ENCODE peak calls at places on chromosomes 7 and 10, in six cellular contexts. V is HCT116, Y is GM23338, S is Karpas-422, C is PC-3, R is PC-9. N is an unnamed sample.
A peak's percentile ranks its signal among the peaks of the same experiment; 100 is the strongest.

GRCh38 chr7:2525161-2525930 is 5.8 kb downstream of the LFNG start:
- DNase-seq in V (no peak), R (no peak), S (no peak), Y (no peak), C (no peak), N (no peak)

GRCh38 chr7:151236406-151236805 is 4.1 kb downstream of the CHPF2 start:
- DNase-seq in R (no peak), S (no peak), V (no peak), C (no peak), Y (no peak), N (no peak)

GRCh38 chr7:40793132-40793531 is 658.3 kb downstream of the SUGCT start:
- DNase-seq in R (no peak), Y (no peak), V (no peak), S (no peak), C (peak; percentile 71), N (no peak)

GRCh38 chr10:3935141-3935540 is 150.1 kb upstream of the KLF6 start:
- DNase-seq in Y (no peak), R (no peak), C (no peak), V (no peak), S (no peak), N (no peak)

GRCh38 chr7:132434041-132434440 is 142.2 kb downstream of the PLXNA4 start:
- DNase-seq in Y (no peak), V (no peak), S (no peak), R (no peak), C (no peak), N (no peak)

GRCh38 chr10:31359979-31360378 is 41.0 kb downstream of the ZEB1 start:
- DNase-seq in R (no peak), V (no peak), S (no peak), Y (no peak), C (peak; percentile 45), N (no peak)

GRCh38 chr7:18693826-18694225 is 198.3 kb downstream of the HDAC9 start:
- DNase-seq in R (no peak), V (no peak), Y (no peak), S (no peak), C (no peak), N (no peak)

GRCh38 chr10:78288716-78289115 is 255.1 kb downstream of the RPS24 start:
- DNase-seq in S (no peak), V (no peak), Y (no peak), R (no peak), C (no peak), N (no peak)

GRCh38 chr7:11847336-11847735 is 15.3 kb upstream of the THSD7A start:
- DNase-seq in Y (no peak), S (no peak), R (no peak), V (no peak), C (no peak), N (no peak)

GRCh38 chr10:132462463-132463332 is 65.7 kb downstream of the PWWP2B start:
- DNase-seq in C (no peak), Y (no peak), V (no peak), S (no peak), R (no peak), N (no peak)

GRCh38 chr7:148921806-148922205 is 37.7 kb upstream of the EZH2 start:
- DNase-seq in S (no peak), R (no peak), C (no peak), V (no peak), Y (no peak), N (no peak)

GRCh38 chr10:3720228-3721019 is 64.6 kb downstream of the KLF6 start:
- DNase-seq in C (no peak), Y (no peak), R (peak; percentile 71), V (no peak), S (no peak), N (no peak)

GRCh38 chr7:47714669-47715607 is 133.0 kb upstream of the TNS3 start:
- DNase-seq in R (no peak), C (no peak), Y (no peak), S (peak; percentile 85), V (no peak), N (peak; percentile 81)
- H3K9me2 ChIP-seq in R (no peaks in the 10 kb centered on the region), C (no peaks in the 10 kb centered on the region), Y (no peaks in the 10 kb centered on the region), S (no peaks in the 10 kb centered on the region), V (no peaks in the 10 kb centered on the region), N (no peaks in the 10 kb centered on the region)

DNA sequence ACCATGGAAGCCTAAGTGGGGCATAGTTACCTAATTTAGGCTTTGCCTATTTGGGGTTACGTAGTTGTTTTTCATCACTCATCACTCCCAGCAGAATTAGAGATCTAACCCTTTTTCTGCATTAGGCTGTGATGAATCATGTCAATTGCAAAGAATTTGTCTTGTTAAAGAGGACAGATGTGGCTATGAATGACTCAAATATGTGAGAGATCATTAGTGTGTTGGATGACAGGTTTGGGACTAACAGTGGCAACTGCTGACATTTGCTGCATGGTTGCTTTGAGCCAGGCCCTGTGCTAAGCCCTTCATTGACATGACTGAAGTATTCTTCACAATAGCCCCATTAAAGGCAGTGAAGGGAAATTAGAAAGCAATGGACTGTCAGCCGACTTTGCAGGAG is 83.4 kb upstream of the BMPER start:
- DNase-seq in V (no peak), R (no peak), C (no peak), S (no peak), Y (no peak), N (no peak)
- H3K9me2 ChIP-seq in V (no peaks in the 10 kb centered on the region), R (no peaks in the 10 kb centered on the region), C (no peaks in the 10 kb centered on the region), S (peaks cover 3% of the 10 kb centered on the region), Y (peaks cover 11% of the 10 kb centered on the region), N (no peaks in the 10 kb centered on the region)

DNA sequence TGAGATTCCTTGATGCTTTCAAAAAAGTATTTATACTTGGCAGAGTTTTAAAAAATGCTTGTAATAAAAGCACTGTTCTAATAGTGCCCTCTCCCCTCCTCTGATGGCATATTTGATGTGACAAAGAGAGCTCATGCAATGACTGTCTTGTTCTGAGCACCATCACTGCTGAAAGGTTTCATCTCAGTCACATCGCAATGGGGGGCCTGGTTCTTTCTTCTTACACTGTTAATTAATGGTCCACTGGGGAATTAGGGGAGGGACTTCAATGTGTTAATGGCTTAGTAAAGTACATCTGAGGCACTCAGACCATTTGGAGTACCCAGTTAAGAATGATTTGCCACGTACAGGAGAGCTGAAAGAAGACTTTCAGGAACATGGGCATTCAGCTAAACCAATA is 118.5 kb downstream of the SNX10 start:
- DNase-seq in V (no peak), C (no peak), R (no peak), S (no peak), Y (no peak), N (no peak)
- H3K9me2 ChIP-seq in V (no peaks in the 10 kb centered on the region), C (no peaks in the 10 kb centered on the region), R (no peaks in the 10 kb centered on the region), S (no peaks in the 10 kb centered on the region), Y (peaks cover 5% of the 10 kb centered on the region), N (no peaks in the 10 kb centered on the region)

DNA sequence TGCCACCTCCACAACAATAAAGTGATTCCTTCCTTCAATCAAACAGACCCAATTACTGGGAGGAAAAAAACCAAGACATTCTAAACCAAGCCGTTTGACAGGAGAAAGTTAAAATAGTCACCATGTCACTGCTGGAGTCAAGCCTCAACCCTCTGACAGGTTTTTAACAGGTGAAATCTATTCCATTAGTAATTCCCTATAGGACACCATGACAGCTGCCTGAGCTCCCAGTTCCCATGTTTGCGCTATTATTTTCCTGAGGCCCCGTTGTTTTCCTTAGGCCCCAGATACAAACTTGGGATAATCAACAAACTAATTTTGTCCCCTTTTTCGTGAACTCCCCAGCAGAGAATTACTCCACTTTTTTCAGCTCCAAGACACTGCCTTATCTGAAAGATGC is 113.9 kb downstream of the ARL5B start:
- DNase-seq in V (no peak), Y (no peak), S (no peak), R (no peak), C (no peak), N (no peak)
- H3K9me2 ChIP-seq in V (no peaks in the 10 kb centered on the region), Y (no peaks in the 10 kb centered on the region), S (no peaks in the 10 kb centered on the region), R (no peaks in the 10 kb centered on the region), C (no peaks in the 10 kb centered on the region), N (no peaks in the 10 kb centered on the region)

DNA sequence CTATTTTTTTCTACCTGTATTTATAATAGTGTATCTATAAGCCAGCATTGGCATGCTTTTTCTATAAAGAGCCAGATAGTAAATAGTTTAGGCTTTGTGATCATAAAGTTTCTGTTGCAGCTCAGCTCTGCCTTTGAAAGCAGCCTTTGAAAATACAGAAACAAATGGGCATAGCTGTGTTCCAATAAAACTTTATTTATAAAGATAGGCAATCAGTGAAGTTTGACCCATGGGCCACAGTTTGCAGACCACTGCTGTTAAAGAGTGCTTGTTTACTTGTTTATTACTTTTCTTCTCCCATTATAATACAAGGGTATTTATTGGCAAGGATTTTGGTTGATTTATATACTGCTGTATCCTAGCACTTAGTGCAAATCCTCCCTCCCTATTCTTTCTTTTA is 72.5 kb downstream of the SRI start:
- DNase-seq in S (no peak), V (no peak), Y (no peak), R (no peak), C (no peak), N (no peak)
- H3K9me2 ChIP-seq in S (no peaks in the 10 kb centered on the region), V (no peaks in the 10 kb centered on the region), Y (no peaks in the 10 kb centered on the region), R (no peaks in the 10 kb centered on the region), C (no peaks in the 10 kb centered on the region), N (no peaks in the 10 kb centered on the region)

GRCh38 chr10:112335104-112335840 is 38.6 kb upstream of the ACSL5 start:
- DNase-seq in S (peak; percentile 52), C (no peak), R (no peak), Y (no peak), V (no peak), N (no peak)

GRCh38 chr10:112332022-112332421 is 41.9 kb upstream of the ACSL5 start:
- DNase-seq in Y (no peak), S (no peak), R (no peak), C (no peak), V (peak; percentile 61), N (no peak)

GRCh38 chr10:112332509-112333228 is 41.2 kb upstream of the ACSL5 start:
- DNase-seq in V (peak; percentile 94), R (no peak), C (no peak), S (no peak), Y (no peak), N (no peak)

GRCh38 chr10:112335866-112336265 is 38.0 kb upstream of the ACSL5 start:
- DNase-seq in S (no peak), C (no peak), V (no peak), Y (no peak), R (no peak), N (no peak)

DNA sequence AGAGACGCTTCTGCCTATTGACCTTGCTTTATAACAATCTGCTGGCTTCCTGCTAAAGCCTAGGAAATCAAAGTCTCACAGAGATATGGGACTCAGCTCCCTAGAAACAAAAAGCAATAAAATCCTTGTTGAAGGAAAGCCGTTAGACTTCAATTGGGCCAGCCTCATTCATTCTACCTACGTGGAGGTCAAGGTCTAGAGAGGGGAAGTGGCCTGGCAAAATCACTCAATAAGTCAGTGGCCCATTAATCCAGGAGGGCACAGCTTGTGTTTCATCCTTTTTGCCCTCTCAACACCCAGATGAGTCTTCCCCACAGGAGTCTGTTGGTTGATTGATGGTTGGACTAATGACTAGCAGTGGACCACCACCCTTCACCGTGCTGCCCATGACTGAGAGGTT is 40.5 kb upstream of the ACSL5 start:
- DNase-seq in C (no peak), Y (no peak), V (no peak), S (no peak), R (no peak), N (no peak)
- H3K9me2 ChIP-seq in C (no peaks in the 10 kb centered on the region), Y (no peaks in the 10 kb centered on the region), V (no peaks in the 10 kb centered on the region), S (no peaks in the 10 kb centered on the region), R (no peaks in the 10 kb centered on the region), N (no peaks in the 10 kb centered on the region)

GRCh38 chr7:5377279-5377678 is 46.4 kb downstream of the TNRC18 start:
- DNase-seq in V (no peak), S (no peak), R (no peak), Y (no peak), C (no peak), N (no peak)
- H3K9me2 ChIP-seq in V (no peaks in the 10 kb centered on the region), S (no peaks in the 10 kb centered on the region), R (no peaks in the 10 kb centered on the region), Y (no peaks in the 10 kb centered on the region), C (no peaks in the 10 kb centered on the region), N (no peaks in the 10 kb centered on the region)

GRCh38 chr7:28102778-28103177 is 77.8 kb downstream of the JAZF1 start:
- DNase-seq in Y (no peak), V (peak; percentile 24), S (no peak), R (no peak), C (peak; percentile 25), N (no peak)
- H3K9me2 ChIP-seq in Y (peaks cover 3% of the 10 kb centered on the region), V (no peaks in the 10 kb centered on the region), S (no peaks in the 10 kb centered on the region), R (no peaks in the 10 kb centered on the region), C (no peaks in the 10 kb centered on the region), N (no peaks in the 10 kb centered on the region)

N was measured in OCI-LY7.